ENCODE peak calls at places on chromosomes 16 and 17, in eight cellular contexts. One of them, this sample, is unnamed.

GRCh38 chr16:31333686-31334649 is 21.0 kb upstream of the ITGAX start:
- DNase-seq in iPS-NIHi11: peak
- DNase-seq in pancreas: no peak
- DNase-seq in lower lobe of right lung: no peak
- DNase-seq in thyroid gland: peak
- DNase-seq in fibroblast of pulmonary artery: peak
- DNase-seq in glomerular endothelial cell: no peak
- DNase-seq in activated CD4-positive, alpha-beta T cell treated with anti-CD3 and anti-CD28 coated beads for 48 hours: peak
- DNase-seq in this sample: no peak

GRCh38 chr16:1486551-1487390 is 2.0 kb downstream of the PTX4 start:
- DNase-seq in iPS-NIHi11: no peak
- DNase-seq in pancreas: no peak
- DNase-seq in lower lobe of right lung: peak
- DNase-seq in thyroid gland: no peak
- DNase-seq in fibroblast of pulmonary artery: no peak
- DNase-seq in glomerular endothelial cell: no peak
- DNase-seq in activated CD4-positive, alpha-beta T cell treated with anti-CD3 and anti-CD28 coated beads for 48 hours: no peak
- DNase-seq in this sample: no peak

GRCh38 chr17:21689604-21690003 is 2.7 kb upstream of the KCNJ18 start:
- DNase-seq in iPS-NIHi11: no peak
- DNase-seq in pancreas: no peak
- DNase-seq in lower lobe of right lung: no peak
- DNase-seq in thyroid gland: peak
- DNase-seq in fibroblast of pulmonary artery: peak
- DNase-seq in glomerular endothelial cell: no peak
- DNase-seq in activated CD4-positive, alpha-beta T cell treated with anti-CD3 and anti-CD28 coated beads for 48 hours: no peak
- DNase-seq in this sample: no peak

GRCh38 chr17:50051606-50052005 is 4.3 kb upstream of the ITGA3 start:
- DNase-seq in iPS-NIHi11: no peak
- DNase-seq in pancreas: no peak
- DNase-seq in lower lobe of right lung: no peak
- DNase-seq in thyroid gland: no peak
- DNase-seq in fibroblast of pulmonary artery: no peak
- DNase-seq in glomerular endothelial cell: no peak
- DNase-seq in activated CD4-positive, alpha-beta T cell treated with anti-CD3 and anti-CD28 coated beads for 48 hours: no peak
- DNase-seq in this sample: no peak

GRCh38 chr16:8571061-8571596 is 19.2 kb downstream of the TMEM114 start:
- DNase-seq in iPS-NIHi11: no peak
- DNase-seq in pancreas: no peak
- DNase-seq in lower lobe of right lung: no peak
- DNase-seq in thyroid gland: no peak
- DNase-seq in fibroblast of pulmonary artery: peak
- DNase-seq in glomerular endothelial cell: no peak
- DNase-seq in activated CD4-positive, alpha-beta T cell treated with anti-CD3 and anti-CD28 coated beads for 48 hours: no peak
- DNase-seq in this sample: no peak

GRCh38 chr17:2484876-2485275 is 26.8 kb downstream of the METTL16 start:
- DNase-seq in iPS-NIHi11: peak
- DNase-seq in pancreas: no peak
- DNase-seq in lower lobe of right lung: no peak
- DNase-seq in thyroid gland: no peak
- DNase-seq in fibroblast of pulmonary artery: no peak
- DNase-seq in glomerular endothelial cell: no peak
- DNase-seq in activated CD4-positive, alpha-beta T cell treated with anti-CD3 and anti-CD28 coated beads for 48 hours: no peak
- DNase-seq in this sample: no peak

GRCh38 chr16:81384006-81384405 is 60.6 kb upstream of the CMIP start:
- DNase-seq in iPS-NIHi11: no peak
- DNase-seq in pancreas: no peak
- DNase-seq in lower lobe of right lung: no peak
- DNase-seq in thyroid gland: no peak
- DNase-seq in fibroblast of pulmonary artery: peak
- DNase-seq in glomerular endothelial cell: no peak
- DNase-seq in activated CD4-positive, alpha-beta T cell treated with anti-CD3 and anti-CD28 coated beads for 48 hours: no peak
- DNase-seq in this sample: no peak

GRCh38 chr16:17392127-17392856 is 78.5 kb downstream of the XYLT1 start:
- DNase-seq in iPS-NIHi11: no peak
- DNase-seq in pancreas: no peak
- DNase-seq in lower lobe of right lung: no peak
- DNase-seq in thyroid gland: no peak
- DNase-seq in fibroblast of pulmonary artery: no peak
- DNase-seq in glomerular endothelial cell: no peak
- DNase-seq in activated CD4-positive, alpha-beta T cell treated with anti-CD3 and anti-CD28 coated beads for 48 hours: no peak
- DNase-seq in this sample: no peak

GRCh38 chr16:21613361-21613760 is 14.0 kb downstream of the METTL9 start:
- DNase-seq in iPS-NIHi11: no peak
- DNase-seq in pancreas: no peak
- DNase-seq in lower lobe of right lung: no peak
- DNase-seq in thyroid gland: no peak
- DNase-seq in fibroblast of pulmonary artery: no peak
- DNase-seq in glomerular endothelial cell: no peak
- DNase-seq in activated CD4-positive, alpha-beta T cell treated with anti-CD3 and anti-CD28 coated beads for 48 hours: no peak
- DNase-seq in this sample: no peak

GRCh38 chr16:2471016-2471652 is at the start of gene NTN3:
- DNase-seq in iPS-NIHi11: peak
- DNase-seq in pancreas: no peak
- DNase-seq in lower lobe of right lung: no peak
- DNase-seq in thyroid gland: peak
- DNase-seq in fibroblast of pulmonary artery: no peak
- DNase-seq in glomerular endothelial cell: no peak
- DNase-seq in activated CD4-positive, alpha-beta T cell treated with anti-CD3 and anti-CD28 coated beads for 48 hours: peak
- DNase-seq in this sample: no peak

GRCh38 chr16:89384282-89384681 is 106.1 kb downstream of the ANKRD11 start:
- DNase-seq in iPS-NIHi11: no peak
- DNase-seq in pancreas: no peak
- DNase-seq in lower lobe of right lung: no peak
- DNase-seq in thyroid gland: no peak
- DNase-seq in fibroblast of pulmonary artery: no peak
- DNase-seq in glomerular endothelial cell: no peak
- DNase-seq in activated CD4-positive, alpha-beta T cell treated with anti-CD3 and anti-CD28 coated beads for 48 hours: no peak
- DNase-seq in this sample: no peak

GRCh38 chr16:56950881-56951771 is 10.6 kb upstream of the CETP start:
- DNase-seq in iPS-NIHi11: peak
- DNase-seq in pancreas: peak
- DNase-seq in lower lobe of right lung: peak
- DNase-seq in thyroid gland: peak
- DNase-seq in fibroblast of pulmonary artery: peak
- DNase-seq in glomerular endothelial cell: no peak
- DNase-seq in activated CD4-positive, alpha-beta T cell treated with anti-CD3 and anti-CD28 coated beads for 48 hours: peak
- DNase-seq in this sample: peak

GRCh38 chr16:4654387-4654901 is 29.8 kb downstream of the MGRN1 start:
- DNase-seq in iPS-NIHi11: no peak
- DNase-seq in pancreas: peak
- DNase-seq in lower lobe of right lung: peak
- DNase-seq in thyroid gland: peak
- DNase-seq in fibroblast of pulmonary artery: no peak
- DNase-seq in glomerular endothelial cell: no peak
- DNase-seq in activated CD4-positive, alpha-beta T cell treated with anti-CD3 and anti-CD28 coated beads for 48 hours: no peak
- DNase-seq in this sample: no peak

GRCh38 chr17:82884923-82885322 is 45.1 kb upstream of the ZNF750 start:
- DNase-seq in iPS-NIHi11: no peak
- DNase-seq in pancreas: no peak
- DNase-seq in lower lobe of right lung: no peak
- DNase-seq in thyroid gland: no peak
- DNase-seq in fibroblast of pulmonary artery: no peak
- DNase-seq in glomerular endothelial cell: no peak
- DNase-seq in activated CD4-positive, alpha-beta T cell treated with anti-CD3 and anti-CD28 coated beads for 48 hours: peak
- DNase-seq in this sample: no peak

GRCh38 chr16:68406458-68407041 is 41.8 kb downstream of the SMPD3 start:
- DNase-seq in iPS-NIHi11: no peak
- DNase-seq in pancreas: no peak
- DNase-seq in lower lobe of right lung: peak
- DNase-seq in thyroid gland: peak
- DNase-seq in fibroblast of pulmonary artery: no peak
- DNase-seq in glomerular endothelial cell: no peak
- DNase-seq in activated CD4-positive, alpha-beta T cell treated with anti-CD3 and anti-CD28 coated beads for 48 hours: no peak
- DNase-seq in this sample: no peak

GRCh38 chr17:39143552-39144093 is 7.8 kb downstream of the PLXDC1 start:
- DNase-seq in iPS-NIHi11: no peak
- DNase-seq in pancreas: no peak
- DNase-seq in lower lobe of right lung: no peak
- DNase-seq in thyroid gland: no peak
- DNase-seq in fibroblast of pulmonary artery: no peak
- DNase-seq in glomerular endothelial cell: no peak
- DNase-seq in activated CD4-positive, alpha-beta T cell treated with anti-CD3 and anti-CD28 coated beads for 48 hours: no peak
- DNase-seq in this sample: no peak

GRCh38 chr17:49637050-49637449 is 40.8 kb downstream of the SPOP start:
- DNase-seq in iPS-NIHi11: no peak
- DNase-seq in pancreas: no peak
- DNase-seq in lower lobe of right lung: no peak
- DNase-seq in thyroid gland: no peak
- DNase-seq in fibroblast of pulmonary artery: peak
- DNase-seq in glomerular endothelial cell: no peak
- DNase-seq in activated CD4-positive, alpha-beta T cell treated with anti-CD3 and anti-CD28 coated beads for 48 hours: no peak
- DNase-seq in this sample: no peak

GRCh38 chr16:35741546-35741945 is 2282.1 kb downstream of the TP53TG3F start:
- DNase-seq in iPS-NIHi11: no peak
- DNase-seq in pancreas: no peak
- DNase-seq in lower lobe of right lung: no peak
- DNase-seq in thyroid gland: no peak
- DNase-seq in fibroblast of pulmonary artery: no peak
- DNase-seq in glomerular endothelial cell: no peak
- DNase-seq in activated CD4-positive, alpha-beta T cell treated with anti-CD3 and anti-CD28 coated beads for 48 hours: no peak
- DNase-seq in this sample: no peak

GRCh38 chr16:11534262-11534661 is 52.5 kb downstream of the LITAF start:
- DNase-seq in iPS-NIHi11: no peak
- DNase-seq in pancreas: no peak
- DNase-seq in lower lobe of right lung: no peak
- DNase-seq in thyroid gland: peak
- DNase-seq in fibroblast of pulmonary artery: peak
- DNase-seq in glomerular endothelial cell: no peak
- DNase-seq in activated CD4-positive, alpha-beta T cell treated with anti-CD3 and anti-CD28 coated beads for 48 hours: no peak
- DNase-seq in this sample: no peak

GRCh38 chr17:2909164-2909852 is 113.1 kb downstream of the RAP1GAP2 start:
- DNase-seq in iPS-NIHi11: no peak
- DNase-seq in pancreas: no peak
- DNase-seq in lower lobe of right lung: no peak
- DNase-seq in thyroid gland: no peak
- DNase-seq in fibroblast of pulmonary artery: no peak
- DNase-seq in glomerular endothelial cell: no peak
- DNase-seq in activated CD4-positive, alpha-beta T cell treated with anti-CD3 and anti-CD28 coated beads for 48 hours: no peak
- DNase-seq in this sample: no peak

GRCh38 chr16:24538756-24539294 is 541 bp upstream of the RBBP6 start:
- DNase-seq in iPS-NIHi11: no peak
- DNase-seq in pancreas: no peak
- DNase-seq in lower lobe of right lung: no peak
- DNase-seq in thyroid gland: no peak
- DNase-seq in fibroblast of pulmonary artery: no peak
- DNase-seq in glomerular endothelial cell: peak
- DNase-seq in activated CD4-positive, alpha-beta T cell treated with anti-CD3 and anti-CD28 coated beads for 48 hours: no peak
- DNase-seq in this sample: no peak

GRCh38 chr17:9232155-9232475 is 210.8 kb downstream of the NTN1 start:
- DNase-seq in iPS-NIHi11: no peak
- DNase-seq in pancreas: no peak
- DNase-seq in lower lobe of right lung: no peak
- DNase-seq in thyroid gland: no peak
- DNase-seq in fibroblast of pulmonary artery: no peak
- DNase-seq in glomerular endothelial cell: no peak
- DNase-seq in activated CD4-positive, alpha-beta T cell treated with anti-CD3 and anti-CD28 coated beads for 48 hours: no peak
- DNase-seq in this sample: no peak

GRCh38 chr16:12155235-12155634 is 178.7 kb downstream of the SNX29 start:
- DNase-seq in iPS-NIHi11: no peak
- DNase-seq in pancreas: no peak
- DNase-seq in lower lobe of right lung: no peak
- DNase-seq in thyroid gland: peak
- DNase-seq in fibroblast of pulmonary artery: no peak
- DNase-seq in glomerular endothelial cell: no peak
- DNase-seq in activated CD4-positive, alpha-beta T cell treated with anti-CD3 and anti-CD28 coated beads for 48 hours: no peak
- DNase-seq in this sample: no peak

GRCh38 chr17:79220715-79221291 is 146.2 kb downstream of the ENGASE start:
- DNase-seq in iPS-NIHi11: peak
- DNase-seq in pancreas: no peak
- DNase-seq in lower lobe of right lung: peak
- DNase-seq in thyroid gland: no peak
- DNase-seq in fibroblast of pulmonary artery: no peak
- DNase-seq in glomerular endothelial cell: no peak
- DNase-seq in activated CD4-positive, alpha-beta T cell treated with anti-CD3 and anti-CD28 coated beads for 48 hours: peak
- DNase-seq in this sample: no peak

GRCh38 chr17:17416400-17417360 is 60.1 kb upstream of the MED9 start:
- DNase-seq in iPS-NIHi11: no peak
- DNase-seq in pancreas: no peak
- DNase-seq in lower lobe of right lung: peak
- DNase-seq in thyroid gland: peak
- DNase-seq in fibroblast of pulmonary artery: peak
- DNase-seq in glomerular endothelial cell: peak
- DNase-seq in activated CD4-positive, alpha-beta T cell treated with anti-CD3 and anti-CD28 coated beads for 48 hours: peak
- DNase-seq in this sample: no peak